ENCODE peak calls at places on chromosomes 13 and 19, in five cellular contexts. G is bronchial epithelial cell, Y is foreskin fibroblast, A is RWPE1, L is PC-3. P is an unnamed sample.

GRCh38 chr19:39645800-39646411 is 9.8 kb upstream of the LGALS16 start:
- DNase-seq in A (no peak), G (peak), L (peak), Y (peak), P (peak)

GRCh38 chr13:32105653-32106313 is 74.2 kb downstream of the FRY start:
- DNase-seq in L (no peak), Y (no peak), A (no peak), G (no peak), P (no peak)

GRCh38 chr19:49395581-49396407 is 7.7 kb downstream of the KASH5 start:
- DNase-seq in A (no peak), Y (no peak), G (peak), L (no peak), P (no peak)

GRCh38 chr19:17394891-17395415 is 957 bp upstream of the CCDC194 start:
- DNase-seq in Y (no peak), L (peak), G (peak), A (peak), P (no peak)

GRCh38 chr13:71577127-71577526 is 289.9 kb downstream of the DACH1 start:
- DNase-seq in A (peak), G (peak), Y (no peak), L (peak), P (no peak)

GRCh38 chr13:40206241-40207109 is 460.0 kb downstream of the FOXO1 start:
- DNase-seq in Y (no peak), A (peak), G (peak), L (peak), P (no peak)

GRCh38 chr13:31756346-31756745 is 17.0 kb downstream of the RXFP2 start:
- DNase-seq in G (peak), L (peak), Y (peak), A (peak), P (peak)

GRCh38 chr13:30486230-30487074 is 20.7 kb upstream of the HMGB1 start:
- DNase-seq in L (peak), Y (no peak), A (peak), G (peak), P (no peak)

GRCh38 chr19:29858000-29858596 is 46.3 kb downstream of the CCNE1 start:
- DNase-seq in Y (no peak), A (no peak), L (peak), G (no peak), P (no peak)

GRCh38 chr19:6539514-6539913 is 8.7 kb downstream of the TNFSF9 start:
- DNase-seq in G (no peak), A (no peak), L (no peak), Y (no peak), P (no peak)

GRCh38 chr19:16338470-16339360 is 14.1 kb downstream of the KLF2 start:
- DNase-seq in G (peak), A (peak), Y (peak), L (peak), P (peak)

GRCh38 chr19:5117421-5117820 is 148.5 kb downstream of the KDM4B start:
- DNase-seq in Y (no peak), G (no peak), L (no peak), A (no peak), P (no peak)
- TF ChIP-seq CTCF in Y (no peak), G (no peak), L (peak), A (no peak), P (peak)

GRCh38 chr13:95660981-95661581 is 15.9 kb upstream of the DNAJC3 start:
- DNase-seq in Y (peak), G (peak), A (peak), L (peak), P (peak)
- TF ChIP-seq CTCF in Y (peak), G (peak), A (peak), L (peak), P (peak)

GRCh38 chr13:94620286-94620896 is 18.7 kb downstream of the GPR180 start:
- DNase-seq in L (peak), Y (no peak), G (peak), A (peak), P (peak)
- TF ChIP-seq CTCF in L (peak), Y (peak), G (peak), A (peak), P (peak)

GRCh38 chr19:38557205-38557799 is 60.5 kb downstream of the MAP4K1 start:
- DNase-seq in A (no peak), L (peak), Y (no peak), G (no peak), P (no peak)

GRCh38 chr19:38559428-38560401 is 58.0 kb downstream of the MAP4K1 start:
- DNase-seq in Y (no peak), L (no peak), G (peak), A (peak), P (peak)

GRCh38 chr19:38555200-38555599 is 62.6 kb downstream of the MAP4K1 start:
- DNase-seq in L (no peak), G (no peak), Y (no peak), A (no peak), P (no peak)

GRCh38 chr19:38554676-38555141 is 63.0 kb downstream of the MAP4K1 start:
- DNase-seq in G (no peak), A (no peak), Y (no peak), L (no peak), P (no peak)

DNA sequence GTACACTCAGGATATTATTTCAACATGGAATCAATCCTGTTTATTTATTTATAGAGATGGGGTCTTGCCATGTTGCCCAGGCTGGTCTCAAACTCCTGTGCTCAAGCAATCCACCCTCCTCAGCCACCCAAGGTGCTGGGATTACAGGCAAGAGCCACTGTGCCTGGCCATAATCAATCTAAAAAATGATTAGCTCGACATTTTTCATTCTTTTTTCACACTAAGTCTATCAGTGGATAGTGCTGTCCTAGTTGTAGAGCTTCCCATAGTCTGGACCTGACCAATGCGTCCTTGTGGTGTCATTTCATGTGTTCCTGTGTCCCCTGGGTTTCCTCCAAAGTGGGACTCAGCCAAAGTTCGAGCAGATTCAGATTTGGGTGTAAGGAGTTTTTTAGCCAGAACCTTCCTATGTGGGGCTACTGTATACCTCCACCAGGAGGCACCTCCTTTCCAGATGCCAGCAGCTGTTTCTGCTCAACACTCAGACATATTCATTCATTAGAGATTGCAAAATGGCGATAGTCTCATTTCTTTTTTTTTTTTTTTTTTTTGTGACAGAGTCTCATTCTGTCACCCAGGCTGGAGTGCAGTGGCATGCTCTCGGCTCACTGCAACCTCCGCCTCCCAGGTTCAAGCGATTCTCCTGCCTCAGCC is 61.1 kb downstream of the MAP4K1 start:
- DNase-seq in A (no peak), L (no peak), G (peak), Y (no peak), P (peak)
- TF ChIP-seq CTCF in A (no peak), L (no peak), G (peak), Y (peak), P (peak)

GRCh38 chr19:45882652-45883585 is 3.0 kb downstream of the IRF2BP1 start:
- DNase-seq in L (peak), A (peak), G (peak), Y (peak), P (peak)

GRCh38 chr19:45883881-45884681 is 1.9 kb downstream of the IRF2BP1 start:
- DNase-seq in Y (no peak), G (no peak), A (no peak), L (no peak), P (no peak)

GRCh38 chr19:45884682-45885555 is 1.0 kb downstream of the IRF2BP1 start:
- DNase-seq in Y (no peak), G (no peak), L (no peak), A (no peak), P (no peak)

GRCh38 chr19:45881909-45882528 is 3.9 kb downstream of the IRF2BP1 start:
- DNase-seq in L (no peak), G (no peak), A (no peak), Y (no peak), P (no peak)

DNA sequence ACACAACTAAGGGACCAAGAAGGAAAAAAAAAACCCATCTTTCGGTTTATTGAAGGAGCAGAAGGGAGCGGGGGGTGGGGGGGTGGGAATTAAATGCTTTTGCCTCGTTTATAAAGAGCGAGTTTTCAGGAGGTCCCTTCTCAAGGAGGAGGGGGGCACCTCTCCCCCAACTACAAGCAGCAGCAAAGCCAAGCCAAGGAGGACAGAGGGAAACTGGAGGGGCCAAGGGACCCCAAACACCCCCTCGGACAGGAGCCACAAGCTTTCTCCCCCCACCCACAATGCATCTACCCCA is 2.4 kb downstream of the IRF2BP1 start:
- DNase-seq in A (no peak), Y (no peak), L (no peak), G (no peak), P (no peak)
- TF ChIP-seq CTCF in A (peak), Y (no peak), L (no peak), G (no peak), P (peak)

GRCh38 chr19:51366050-51366998 is at the start of gene ETFB:
- DNase-seq in Y (peak), G (peak), L (peak), A (peak), P (peak)
- TF ChIP-seq CTCF in Y (no peak), G (no peak), L (no peak), A (no peak), P (no peak)

GRCh38 chr13:57716295-57716694 is 84.8 kb downstream of the PCDH17 start:
- DNase-seq in A (no peak), G (peak), L (no peak), Y (no peak), P (no peak)
- TF ChIP-seq CTCF in A (no peak), G (peak), L (no peak), Y (no peak), P (no peak)

GRCh38 chr13:41428155-41428554 is 29.2 kb upstream of the RGCC start:
- DNase-seq in A (no peak), G (no peak), Y (no peak), L (no peak), P (no peak)
- TF ChIP-seq CTCF in A (no peak), G (no peak), Y (no peak), L (no peak), P (peak)